ENCODE peak calls at places on chromosomes 11 and 22, in nine cellular contexts. I is CD4-positive, CD25-positive, alpha-beta regulatory T cell; G is Caco-2; O is cardiac fibroblast; Z is activated CD8-positive, alpha-beta memory T cell treated with anti-CD3 and anti-CD28 coated beads for 1 hour; L is caudate nucleus; C is AG10803; Y is RPMI7951; W is naive thymus-derived CD8-positive, alpha-beta T cell. A is an unnamed sample.

GRCh38 chr11:8363924-8364323 is 100.2 kb upstream of the LMO1 start:
- DNase-seq in I (no peak), G (no peak), O (peak), Z (no peak), L (no peak), C (peak), Y (no peak), W (no peak), A (no peak)

GRCh38 chr22:37254206-37254866 is 10.3 kb upstream of the RAC2 start:
- DNase-seq in I (no peak), G (no peak), O (peak), Z (no peak), L (no peak), C (peak), Y (peak), W (no peak), A (no peak)

GRCh38 chr22:27816552-27816951 is 15.0 kb upstream of the MN1 start:
- DNase-seq in I (no peak), G (no peak), O (no peak), Z (no peak), L (no peak), C (no peak), Y (no peak), W (no peak), A (no peak)

GRCh38 chr11:1267441-1268100 is 41.9 kb downstream of the TOLLIP start:
- DNase-seq in I (no peak), G (no peak), O (no peak), Z (no peak), L (no peak), C (peak), Y (no peak), W (no peak), A (no peak)

GRCh38 chr11:72969894-72970335 is 155.7 kb downstream of the ATG16L2 start:
- DNase-seq in I (no peak), G (no peak), O (peak), Z (no peak), L (no peak), C (peak), Y (peak), W (no peak), A (no peak)

GRCh38 chr11:59112494-59112893 is 5.5 kb downstream of the FAM111B start:
- DNase-seq in I (no peak), G (no peak), O (no peak), Z (no peak), L (no peak), C (peak), Y (no peak), W (no peak), A (no peak)

GRCh38 chr11:84899740-84900139 is 727.4 kb downstream of the DLG2 start:
- DNase-seq in I (no peak), G (no peak), O (no peak), Z (no peak), L (no peak), C (no peak), Y (peak), W (no peak), A (no peak)

GRCh38 chr11:1877211-1878133 is 14.2 kb downstream of the PRR33 start:
- DNase-seq in I (no peak), G (no peak), O (peak), Z (no peak), L (no peak), C (no peak), Y (peak), W (no peak), A (peak)

GRCh38 chr11:75328426-75329277 is 22.8 kb downstream of the ARRB1 start:
- DNase-seq in I (no peak), G (peak), O (peak), Z (no peak), L (peak), C (peak), Y (peak), W (peak), A (peak)

GRCh38 chr11:1755344-1756023 is 5.1 kb upstream of the IFITM10 start:
- DNase-seq in I (no peak), G (no peak), O (no peak), Z (no peak), L (no peak), C (no peak), Y (no peak), W (no peak), A (no peak)

GRCh38 chr11:83168756-83169155 is 11.8 kb downstream of the PCF11 start:
- DNase-seq in I (no peak), G (no peak), O (no peak), Z (no peak), L (no peak), C (no peak), Y (no peak), W (no peak), A (no peak)

GRCh38 chr11:74069146-74070046 is 60.5 kb upstream of the UCP3 start:
- DNase-seq in I (no peak), G (peak), O (no peak), Z (no peak), L (no peak), C (peak), Y (no peak), W (no peak), A (peak)

A was measured in COR-L47.